ENCODE peak calls at places on chromosome 20, in seven cellular contexts. Y is HFFc6, K is NB4, S is IMR-90, D is spleen, E is GM12865, M is neural crest cell. C is an unnamed sample.

GRCh38 chr20:20226554-20226953 is 141.3 kb upstream of the INSM1 start:
- DNase-seq in Y (no peak), K (no peak), S (no peak), D (no peak), E (no peak), M (no peak), C (no peak)

GRCh38 chr20:50496773-50497375 is 13.3 kb upstream of the PTPN1 start:
- DNase-seq in Y (peak), K (no peak), S (no peak), D (no peak), E (peak), M (no peak), C (no peak)

GRCh38 chr20:62064788-62065668 is 653 bp downstream of the TAF4 start:
- DNase-seq in Y (no peak), K (peak), S (no peak), D (peak), E (peak), M (peak), C (peak)

GRCh38 chr20:48463096-48463710 is 364.6 kb downstream of the PREX1 start:
- DNase-seq in Y (no peak), K (no peak), S (no peak), D (peak), E (no peak), M (no peak), C (no peak)

GRCh38 chr20:6641012-6641411 is 126.5 kb upstream of the BMP2 start:
- DNase-seq in Y (no peak), K (no peak), S (no peak), D (no peak), E (no peak), M (no peak), C (no peak)

GRCh38 chr20:7702141-7702540 is 238.1 kb downstream of the HAO1 start:
- DNase-seq in Y (no peak), K (no peak), S (no peak), D (no peak), E (no peak), M (no peak), C (no peak)

GRCh38 chr20:43442310-43442880 is 15.3 kb upstream of the SRSF6 start:
- DNase-seq in Y (peak), K (no peak), S (peak), D (no peak), E (no peak), M (no peak), C (no peak)

GRCh38 chr20:15603501-15603900 is 969.7 kb downstream of the KIF16B start:
- DNase-seq in Y (no peak), K (no peak), S (no peak), D (no peak), E (no peak), M (no peak), C (no peak)

GRCh38 chr20:9761476-9761875 is 77.4 kb downstream of the PAK5 start:
- DNase-seq in Y (no peak), K (no peak), S (no peak), D (no peak), E (no peak), M (no peak), C (no peak)

GRCh38 chr20:23195635-23196034 is 109.5 kb upstream of the CD93 start:
- DNase-seq in Y (no peak), K (peak), S (no peak), D (no peak), E (peak), M (no peak), C (no peak)

GRCh38 chr20:13017883-13018535 is 9.2 kb downstream of the SPTLC3 start:
- DNase-seq in Y (no peak), K (no peak), S (no peak), D (no peak), E (no peak), M (no peak), C (no peak)

GRCh38 chr20:38230957-38231785 is 29.4 kb downstream of the KIAA1755 start:
- DNase-seq in Y (no peak), K (peak), S (peak), D (no peak), E (no peak), M (no peak), C (no peak)

GRCh38 chr20:12975833-12976608 is 32.8 kb upstream of the SPTLC3 start:
- DNase-seq in Y (no peak), K (no peak), S (no peak), D (no peak), E (no peak), M (no peak), C (no peak)

GRCh38 chr20:58497076-58497665 is 18.0 kb downstream of the APCDD1L start:
- DNase-seq in Y (no peak), K (no peak), S (no peak), D (no peak), E (no peak), M (no peak), C (no peak)

GRCh38 chr20:15673206-15673605 is 900.0 kb downstream of the KIF16B start:
- DNase-seq in Y (peak), K (no peak), S (peak), D (no peak), E (no peak), M (no peak), C (no peak)

GRCh38 chr20:13430346-13431002 is 208.3 kb downstream of the TASP1 start:
- DNase-seq in Y (no peak), K (peak), S (peak), D (no peak), E (peak), M (no peak), C (no peak)

GRCh38 chr20:63536241-63536977 is 767 bp downstream of the PTK6 start:
- DNase-seq in Y (no peak), K (peak), S (peak), D (peak), E (no peak), M (no peak), C (no peak)

GRCh38 chr20:57856658-57857057 is 146.8 kb upstream of the PMEPA1 start:
- DNase-seq in Y (no peak), K (no peak), S (no peak), D (no peak), E (no peak), M (no peak), C (no peak)

GRCh38 chr20:62924567-62925419 is 1.5 kb downstream of the DIDO1 start:
- DNase-seq in Y (peak), K (peak), S (peak), D (no peak), E (peak), M (no peak), C (no peak)

GRCh38 chr20:25273046-25273445 is 25.2 kb downstream of the PYGB start:
- DNase-seq in Y (no peak), K (no peak), S (no peak), D (peak), E (no peak), M (no peak), C (no peak)

GRCh38 chr20:47774081-47774777 is 11.1 kb downstream of the SULF2 start:
- DNase-seq in Y (no peak), K (no peak), S (no peak), D (no peak), E (no peak), M (no peak), C (no peak)

GRCh38 chr20:7361321-7361720 is 578.9 kb downstream of the HAO1 start:
- DNase-seq in Y (no peak), K (no peak), S (no peak), D (no peak), E (no peak), M (no peak), C (no peak)

GRCh38 chr20:35934050-35934449 is 20.3 kb downstream of the SCAND1 start:
- DNase-seq in Y (no peak), K (no peak), S (no peak), D (no peak), E (no peak), M (no peak), C (no peak)

DNA sequence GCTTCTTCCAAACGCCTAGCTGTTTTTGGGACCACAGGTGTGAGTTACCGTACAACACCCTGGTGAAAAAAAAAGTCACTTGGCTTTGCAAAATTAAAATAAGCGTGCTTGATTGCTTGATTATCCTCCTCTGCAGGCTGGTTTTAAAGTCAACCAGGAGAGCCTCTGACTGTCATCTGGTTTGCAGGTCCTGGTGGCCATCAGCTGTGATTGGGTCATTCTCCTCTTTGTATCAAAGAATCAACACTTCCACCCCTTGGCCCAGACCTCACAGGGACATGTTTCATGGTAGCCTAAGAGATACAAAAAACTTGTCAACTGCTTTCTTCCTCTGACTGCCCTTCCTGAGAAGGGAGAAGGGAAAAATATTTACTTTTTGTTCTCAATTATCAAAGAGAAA is 98.2 kb upstream of the RNF24 start:
- DNase-seq in Y (no peak), K (no peak), S (no peak), D (no peak), E (no peak), M (no peak), C (no peak)
- TF ChIP-seq CTCF in Y (no peak), K (no peak), S (no peak), D (no peak), E (no peak), M (no peak), C (no peak)

GRCh38 chr20:4524307-4524706 is 197.4 kb upstream of the PRND start:
- DNase-seq in Y (no peak), K (no peak), S (no peak), D (no peak), E (no peak), M (no peak), C (no peak)
- TF ChIP-seq CTCF in Y (peak), K (no peak), S (no peak), D (no peak), E (no peak), M (no peak), C (no peak)

DNA sequence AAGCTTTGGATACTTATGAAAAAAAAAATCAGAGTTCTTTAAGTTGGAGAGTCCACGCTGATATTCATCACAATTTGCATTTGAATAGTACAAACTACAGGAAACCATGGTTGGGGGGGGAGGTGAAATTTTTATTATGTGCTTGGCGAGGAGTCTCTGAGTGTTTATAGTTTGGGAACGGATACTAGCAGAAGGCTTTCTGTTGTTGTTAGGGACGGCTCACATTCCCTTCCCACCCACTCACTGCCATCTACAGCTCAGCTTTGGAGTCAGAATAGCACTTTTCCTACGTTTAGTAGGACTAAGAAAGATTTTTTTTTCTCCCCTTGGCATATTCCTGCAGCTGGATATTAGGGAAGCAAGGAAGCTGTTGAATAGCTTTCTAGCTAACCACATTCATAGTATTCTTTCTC is 235.0 kb upstream of the ZNF217 start:
- DNase-seq in Y (peak), K (peak), S (peak), D (no peak), E (no peak), M (no peak), C (no peak)
- TF ChIP-seq CTCF in Y (peak), K (no peak), S (peak), D (no peak), E (no peak), M (no peak), C (no peak)

GRCh38 chr20:19019734-19020364 is 192.6 kb upstream of the SLC24A3 start:
- DNase-seq in Y (no peak), K (no peak), S (no peak), D (no peak), E (no peak), M (no peak), C (no peak)
- TF ChIP-seq CTCF in Y (no peak), K (peak), S (no peak), D (no peak), E (no peak), M (peak), C (no peak)

DNA sequence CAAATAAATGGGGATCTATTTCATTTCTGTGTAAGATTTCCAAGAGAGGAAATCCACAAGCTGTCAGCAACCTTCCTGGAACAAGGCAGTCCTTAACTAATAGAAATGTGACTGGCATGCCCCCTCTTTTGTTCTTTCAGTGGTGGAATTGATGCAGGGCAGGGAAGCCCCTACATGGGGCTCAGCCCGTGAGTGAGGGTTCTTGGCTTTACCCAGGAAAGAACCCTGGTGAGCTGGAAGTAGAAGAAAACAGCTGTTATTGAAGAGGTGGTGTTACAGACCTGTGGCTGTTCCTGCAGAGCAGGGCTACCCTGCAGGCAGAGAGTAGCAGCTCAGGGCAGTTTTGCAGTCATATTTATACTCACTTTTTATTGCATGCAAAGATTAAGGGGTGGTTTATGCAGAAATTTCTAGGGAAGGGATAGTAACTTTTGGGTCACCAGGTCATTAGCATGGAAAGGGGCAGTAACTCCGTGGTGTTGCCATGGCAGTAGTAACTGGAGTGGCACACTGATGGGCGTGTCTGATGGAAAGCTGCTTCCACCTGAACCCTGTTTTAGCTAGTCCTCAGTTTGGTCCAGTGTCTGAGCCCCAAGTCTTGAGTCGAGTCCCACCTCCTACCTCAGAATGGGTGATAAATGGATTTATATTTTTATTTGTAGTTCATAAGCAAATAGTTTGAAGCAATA is 88.7 kb upstream of the SCP2D1 start:
- DNase-seq in Y (no peak), K (no peak), S (no peak), D (no peak), E (no peak), M (no peak), C (no peak)
- TF ChIP-seq CTCF in Y (no peak), K (no peak), S (no peak), D (no peak), E (no peak), M (no peak), C (no peak)

GRCh38 chr20:32483351-32484220 is 101.5 kb downstream of the NOL4L start:
- DNase-seq in Y (peak), K (peak), S (peak), D (peak), E (no peak), M (peak), C (peak)
- TF ChIP-seq CTCF in Y (peak), K (no peak), S (no peak), D (no peak), E (no peak), M (no peak), C (no peak)

DNA sequence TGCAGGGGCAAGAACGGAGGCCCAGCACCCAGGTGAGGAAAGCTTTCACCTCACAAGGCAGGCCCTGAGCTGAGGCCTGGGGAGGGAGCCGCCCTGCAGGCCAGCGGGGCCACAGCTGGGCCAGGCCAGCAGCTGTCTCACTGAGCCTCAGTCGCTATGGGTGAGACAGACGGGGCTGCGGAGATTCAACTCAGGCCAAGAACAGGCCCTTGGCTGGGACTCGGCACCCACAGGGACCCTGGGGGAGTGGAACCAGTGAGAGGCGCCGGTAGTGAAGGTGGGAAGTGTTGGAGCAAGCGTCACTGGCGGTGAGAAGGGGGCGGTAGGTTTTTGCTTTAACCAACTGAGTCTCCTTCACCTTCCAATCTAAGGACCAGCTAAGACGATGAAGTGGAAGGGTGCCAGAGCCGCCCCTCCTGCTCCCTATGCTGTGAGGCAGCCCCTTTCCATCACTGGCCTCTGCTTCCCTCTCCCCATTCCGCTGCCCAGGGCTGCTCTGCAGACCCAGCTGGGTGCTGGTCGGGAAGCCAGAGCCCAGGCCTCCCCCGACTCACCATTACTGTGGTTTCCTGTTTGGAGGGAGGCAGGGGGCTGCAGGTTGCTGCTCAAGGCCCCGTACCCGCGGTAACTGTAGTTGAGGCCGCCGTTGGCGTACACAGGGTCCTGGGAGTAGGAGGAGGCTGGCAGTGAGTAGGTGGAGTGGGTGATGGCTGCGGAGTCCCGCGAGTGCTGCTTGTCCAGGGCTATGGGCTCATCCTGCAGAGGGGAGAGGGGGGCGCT is 93.7 kb downstream of the ASXL1 start:
- DNase-seq in Y (no peak), K (peak), S (no peak), D (peak), E (no peak), M (no peak), C (no peak)
- TF ChIP-seq CTCF in Y (no peak), K (peak), S (no peak), D (no peak), E (no peak), M (no peak), C (no peak)

DNA sequence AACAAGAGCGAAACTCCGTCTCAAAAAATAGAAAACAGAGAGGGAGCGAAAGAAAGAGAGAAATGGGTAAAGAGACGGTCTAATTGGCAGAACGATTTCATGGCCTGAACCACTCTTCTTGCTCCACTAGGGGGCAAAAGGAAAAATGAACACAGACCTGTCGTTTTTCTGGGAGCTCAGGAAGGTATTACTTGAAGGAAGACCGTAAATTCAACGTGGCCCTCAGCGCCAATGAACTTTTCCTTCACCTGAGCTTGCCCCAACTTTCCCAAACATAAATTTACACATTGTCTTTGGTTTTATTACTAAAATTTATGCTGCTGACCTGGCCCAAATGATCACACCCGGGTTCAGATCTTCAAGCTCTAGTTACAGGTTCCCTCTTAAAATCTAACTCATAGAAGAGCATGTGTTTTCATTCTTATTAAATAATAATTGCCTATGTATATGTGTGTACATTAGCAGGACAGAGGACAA is 67.3 kb downstream of the ATP9A start:
- DNase-seq in Y (peak), K (peak), S (peak), D (no peak), E (peak), M (peak), C (peak)
- TF ChIP-seq CTCF in Y (peak), K (peak), S (peak), D (peak), E (peak), M (peak), C (peak)

GRCh38 chr20:18034039-18034438 is 23.7 kb downstream of the OVOL2 start:
- DNase-seq in Y (no peak), K (no peak), S (no peak), D (no peak), E (no peak), M (no peak), C (no peak)

GRCh38 chr20:18031888-18032509 is 25.7 kb downstream of the OVOL2 start:
- DNase-seq in Y (no peak), K (no peak), S (no peak), D (no peak), E (no peak), M (no peak), C (no peak)

GRCh38 chr20:18031050-18031449 is 26.7 kb downstream of the OVOL2 start:
- DNase-seq in Y (no peak), K (no peak), S (no peak), D (no peak), E (no peak), M (no peak), C (no peak)

GRCh38 chr20:18030020-18030419 is 27.7 kb downstream of the OVOL2 start:
- DNase-seq in Y (no peak), K (no peak), S (no peak), D (no peak), E (no peak), M (no peak), C (no peak)

DNA sequence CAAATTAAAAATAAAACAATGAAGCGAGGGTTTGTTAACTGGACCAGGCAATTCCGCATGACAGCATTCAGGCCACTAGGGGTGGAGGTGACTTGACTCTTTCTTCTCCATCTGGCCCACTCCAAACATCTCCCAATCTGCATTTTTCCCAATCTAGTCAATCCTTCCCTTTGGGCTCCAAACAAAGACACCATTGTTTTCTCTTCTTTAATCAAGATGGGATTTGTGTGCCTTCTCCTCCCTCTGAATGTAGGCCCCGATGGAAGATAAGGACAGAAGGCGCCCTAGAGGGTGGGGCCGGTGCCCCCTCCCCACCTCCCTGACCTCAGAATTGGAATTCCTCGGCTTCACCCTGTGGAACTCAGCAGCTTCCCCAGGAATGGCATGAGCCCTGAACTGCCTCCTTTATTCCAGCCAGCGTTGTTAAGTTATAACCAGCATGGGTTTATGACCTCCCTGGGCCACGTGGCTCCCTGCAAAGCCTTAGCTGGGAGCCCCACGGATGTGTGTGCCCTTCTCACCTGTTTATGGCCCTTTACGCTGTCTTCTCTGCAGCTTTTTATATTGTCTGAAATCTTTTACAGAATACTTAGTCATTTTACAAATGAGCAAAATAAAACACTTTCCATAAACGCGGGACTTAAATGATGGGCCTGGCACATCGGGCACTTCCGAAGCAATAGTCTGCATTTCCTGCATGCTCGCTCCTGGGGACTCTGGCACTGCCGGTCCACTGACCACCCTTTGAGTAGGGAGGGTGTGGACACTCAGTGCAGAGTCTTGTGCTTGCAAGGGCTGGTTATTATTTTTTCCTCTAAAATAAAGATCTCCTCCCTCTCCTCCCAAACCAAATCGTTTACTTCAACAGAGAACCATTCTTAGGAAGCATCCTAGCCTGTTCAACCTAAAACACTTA is 24.5 kb downstream of the OVOL2 start:
- DNase-seq in Y (no peak), K (no peak), S (peak), D (no peak), E (no peak), M (no peak), C (no peak)
- TF ChIP-seq CTCF in Y (peak), K (no peak), S (no peak), D (no peak), E (no peak), M (peak), C (no peak)

C was measured in MM.1S.